ENCODE peak calls at places on chromosomes 1 and 21, in four cellular contexts. Q is cardiac muscle cell; Y is NCI-H345; P is activated naive CD4-positive, alpha-beta T cell. M is an unnamed sample.

GRCh38 chr21:46603228-46603627 is 1.7 kb downstream of the S100B start:
- DNase-seq in Y (no peak), P (no peak), Q (peak; percentile 13), M (no peak)

GRCh38 chr1:81377406-81377805 is 423.3 kb upstream of the ADGRL2 start:
- DNase-seq in P (no peak), Y (no peak), Q (no peak), M (no peak)

GRCh38 chr1:111739984-111740765 is 980 bp upstream of the INKA2 start:
- DNase-seq in Q (peak; percentile 87), P (no peak), Y (peak; percentile 51), M (peak; percentile 86)

GRCh38 chr1:3669971-3670431 is 17.7 kb downstream of the TP73 start:
- DNase-seq in P (no peak), Q (no peak), Y (no peak), M (no peak)

GRCh38 chr1:158087320-158087927 is 93.3 kb upstream of the CD1D start:
- DNase-seq in Y (peak; percentile 5), P (no peak), Q (peak; percentile 87), M (peak; percentile 71)

GRCh38 chr1:30476911-30477459 is 246.4 kb downstream of the MATN1 start:
- DNase-seq in P (no peak), Y (no peak), Q (no peak), M (no peak)

GRCh38 chr1:63924600-63924999 is 150.8 kb downstream of the ROR1 start:
- DNase-seq in Q (no peak), P (no peak), Y (no peak), M (no peak)

GRCh38 chr1:150006881-150007401 is 3.6 kb downstream of the OTUD7B start:
- DNase-seq in Q (no peak), P (no peak), Y (no peak), M (no peak)

GRCh38 chr1:6033986-6034749 is 11.5 kb upstream of the KCNAB2 start:
- DNase-seq in Q (peak; percentile 56), Y (peak; percentile 21), P (peak; percentile 7), M (peak; percentile 51)

GRCh38 chr1:166907051-166907450 is 31.0 kb upstream of the TADA1 start:
- DNase-seq in P (no peak), Y (no peak), Q (no peak), M (no peak)

GRCh38 chr1:114310771-114311251 is 157.1 kb upstream of the SYT6 start:
- DNase-seq in Y (no peak), Q (no peak), P (no peak), M (no peak)

GRCh38 chr1:160779662-160780397 is 16.1 kb upstream of the LY9 start:
- DNase-seq in Y (peak; percentile 7), P (peak; percentile 20), Q (no peak), M (peak; percentile 51)

GRCh38 chr1:203537806-203538464 is 44.0 kb downstream of the OPTC start:
- DNase-seq in Y (no peak), P (no peak), Q (no peak), M (no peak)

GRCh38 chr1:92961896-92962752 is 862 bp upstream of the DIPK1A start:
- DNase-seq in P (peak; percentile 47), Q (peak; percentile 34), Y (peak; percentile 72), M (peak; percentile 83)

GRCh38 chr21:36330904-36331303 is 10.9 kb downstream of the MORC3 start:
- DNase-seq in Y (peak; percentile 17), P (peak; percentile 22), Q (peak; percentile 71), M (peak; percentile 51)

GRCh38 chr1:229192851-229193250 is 78.1 kb upstream of the RAB4A start:
- DNase-seq in Y (no peak), Q (no peak), P (no peak), M (no peak)

GRCh38 chr21:15795533-15795932 is 65.8 kb downstream of the USP25 start:
- DNase-seq in Y (no peak), Q (no peak), P (no peak), M (no peak)

GRCh38 chr1:58815069-58815679 is 31.3 kb upstream of the JUN start:
- DNase-seq in Y (no peak), P (peak; percentile 12), Q (no peak), M (no peak)

GRCh38 chr21:25732091-25732760 is 2.5 kb downstream of the ATP5PF start:
- DNase-seq in P (no peak), Q (no peak), Y (no peak), M (no peak)

GRCh38 chr1:8516793-8517556 is 199.1 kb downstream of the SLC45A1 start:
- DNase-seq in Q (no peak), Y (no peak), P (no peak), M (peak; percentile 48)

GRCh38 chr1:157932082-157932481 is 61.4 kb upstream of the KIRREL1 start:
- DNase-seq in Y (no peak), Q (no peak), P (no peak), M (no peak)

GRCh38 chr1:30733520-30733919 is 10.1 kb upstream of the MATN1 start:
- DNase-seq in Q (no peak), Y (no peak), P (no peak), M (peak; percentile 59)

GRCh38 chr1:198287916-198288315 is 131.1 kb downstream of the NEK7 start:
- DNase-seq in Y (no peak), Q (no peak), P (no peak), M (no peak)

GRCh38 chr1:236253918-236254637 is 27.7 kb downstream of the ERO1B start:
- DNase-seq in Y (no peak), Q (no peak), P (no peak), M (no peak)

GRCh38 chr1:21544095-21544494 is 34.9 kb downstream of the ALPL start:
- DNase-seq in Y (no peak), Q (no peak), P (no peak), M (no peak)

GRCh38 chr1:92975551-92976232 is 14.4 kb upstream of the DIPK1A start:
- DNase-seq in Y (no peak), P (no peak), Q (no peak), M (peak; percentile 53)

GRCh38 chr1:9110669-9111356 is 18.1 kb downstream of the GPR157 start:
- DNase-seq in P (peak; percentile 83), Y (peak; percentile 68), Q (peak; percentile 94), M (peak; percentile 90)

GRCh38 chr1:214337536-214337935 is 56.6 kb downstream of the SMYD2 start:
- DNase-seq in P (no peak), Q (no peak), Y (no peak), M (no peak)

GRCh38 chr1:194055545-194055944 is 869.1 kb upstream of the B3GALT2 start:
- DNase-seq in P (no peak), Q (no peak), Y (no peak), M (no peak)

GRCh38 chr1:183278736-183279591 is 92.9 kb downstream of the LAMC2 start:
- DNase-seq in Q (no peak), P (no peak), Y (no peak), M (no peak)

GRCh38 chr1:17878837-17879236 is 123.7 kb downstream of the ACTL8 start:
- DNase-seq in Q (no peak), P (no peak), Y (no peak), M (no peak)

GRCh38 chr1:234863596-234863995 is 253.6 kb upstream of the IRF2BP2 start:
- DNase-seq in P (no peak), Y (no peak), Q (no peak), M (no peak)

GRCh38 chr1:7224644-7225043 is 439.4 kb downstream of the CAMTA1 start:
- DNase-seq in P (no peak), Q (no peak), Y (peak; percentile 89), M (peak; percentile 34)